ENCODE peak calls at places on chromosome 7, in eight cellular contexts. N is cardiac fibroblast, G is upper lobe of right lung, K is left ventricle myocardium inferior, T is right cardiac atrium, D is spleen, J is fibroblast of lung, S is AG10803. V is an unnamed sample.

GRCh38 chr7:39979406-39980073 is 29.5 kb downstream of the CDK13 start:
- DNase-seq in N (no peak), G (no peak), K (no peak), T (no peak), D (no peak), J (no peak), S (no peak), V (no peak)

GRCh38 chr7:85829817-85830432 is 643.1 kb upstream of the SEMA3D start:
- DNase-seq in N (peak), G (no peak), K (no peak), T (no peak), D (no peak), J (peak), S (peak), V (no peak)

GRCh38 chr7:155491812-155492211 is 33.9 kb downstream of the EN2 start:
- DNase-seq in N (no peak), G (no peak), K (no peak), T (no peak), D (no peak), J (no peak), S (no peak), V (no peak)

GRCh38 chr7:152574892-152575511 is 100.9 kb downstream of the XRCC2 start:
- DNase-seq in N (no peak), G (peak), K (no peak), T (no peak), D (peak), J (no peak), S (no peak), V (no peak)

GRCh38 chr7:138247568-138248328 is 171.5 kb downstream of the AKR1D1 start:
- DNase-seq in N (peak), G (no peak), K (no peak), T (no peak), D (no peak), J (peak), S (no peak), V (peak)

GRCh38 chr7:115357213-115357999 is 435.5 kb downstream of the MDFIC start:
- DNase-seq in N (peak), G (no peak), K (no peak), T (no peak), D (no peak), J (peak), S (peak), V (peak)

GRCh38 chr7:74343281-74344127 is 54.3 kb downstream of the CLIP2 start:
- DNase-seq in N (peak), G (no peak), K (no peak), T (no peak), D (no peak), J (peak), S (peak), V (peak)

GRCh38 chr7:75962607-75963382 is 31.6 kb downstream of the TMEM120A start:
- DNase-seq in N (peak), G (peak), K (no peak), T (peak), D (peak), J (peak), S (peak), V (no peak)

GRCh38 chr7:141153231-141153630 is 79.4 kb downstream of the TMEM178B start:
- DNase-seq in N (no peak), G (no peak), K (no peak), T (no peak), D (no peak), J (no peak), S (no peak), V (no peak)

GRCh38 chr7:158582089-158582456 is 5.5 kb downstream of the PTPRN2 start:
- DNase-seq in N (no peak), G (no peak), K (no peak), T (no peak), D (no peak), J (no peak), S (no peak), V (no peak)

GRCh38 chr7:39924122-39924521 is 25.9 kb upstream of the CDK13 start:
- DNase-seq in N (no peak), G (no peak), K (no peak), T (no peak), D (no peak), J (no peak), S (no peak), V (no peak)

GRCh38 chr7:121372376-121373024 is 23.6 kb downstream of the FAM3C start:
- DNase-seq in N (peak), G (no peak), K (no peak), T (no peak), D (no peak), J (peak), S (peak), V (no peak)

GRCh38 chr7:48140001-48140681 is 31.1 kb upstream of the ABCA13 start:
- DNase-seq in N (peak), G (no peak), K (no peak), T (no peak), D (no peak), J (peak), S (peak), V (no peak)

GRCh38 chr7:95376632-95377380 is 19.4 kb downstream of the PON3 start:
- DNase-seq in N (no peak), G (no peak), K (no peak), T (no peak), D (no peak), J (no peak), S (no peak), V (no peak)

GRCh38 chr7:83452256-83452655 is 196.7 kb downstream of the SEMA3E start:
- DNase-seq in N (no peak), G (no peak), K (no peak), T (no peak), D (no peak), J (no peak), S (no peak), V (no peak)

GRCh38 chr7:113004726-113005454 is 81.7 kb downstream of the GPR85 start:
- DNase-seq in N (no peak), G (no peak), K (no peak), T (no peak), D (no peak), J (no peak), S (no peak), V (no peak)

GRCh38 chr7:2738110-2738509 is 50.1 kb downstream of the AMZ1 start:
- DNase-seq in N (peak), G (no peak), K (no peak), T (no peak), D (peak), J (no peak), S (no peak), V (no peak)

GRCh38 chr7:111728635-111728995 is 166.3 kb upstream of the IMMP2L start:
- DNase-seq in N (no peak), G (no peak), K (no peak), T (no peak), D (no peak), J (no peak), S (no peak), V (no peak)

GRCh38 chr7:155877167-155877566 is 64.9 kb upstream of the SHH start:
- DNase-seq in N (no peak), G (no peak), K (no peak), T (no peak), D (no peak), J (no peak), S (no peak), V (no peak)

GRCh38 chr7:48292949-48293348 is 121.7 kb downstream of the ABCA13 start:
- DNase-seq in N (no peak), G (no peak), K (no peak), T (no peak), D (no peak), J (no peak), S (no peak), V (no peak)

GRCh38 chr7:99752354-99752753 is 17.4 kb upstream of the CYP3A7 start:
- DNase-seq in N (peak), G (no peak), K (no peak), T (no peak), D (no peak), J (no peak), S (peak), V (no peak)

GRCh38 chr7:108310351-108310750 is 145.9 kb downstream of the NRCAM start:
- DNase-seq in N (peak), G (no peak), K (no peak), T (no peak), D (no peak), J (peak), S (peak), V (peak)

GRCh38 chr7:12222889-12223579 is 11.9 kb downstream of the TMEM106B start:
- DNase-seq in N (no peak), G (no peak), K (no peak), T (no peak), D (no peak), J (no peak), S (no peak), V (no peak)

GRCh38 chr7:77727936-77728701 is 31.9 kb downstream of the RSBN1L start:
- DNase-seq in N (peak), G (no peak), K (no peak), T (no peak), D (no peak), J (peak), S (peak), V (peak)

GRCh38 chr7:123754295-123754871 is 5.6 kb upstream of the WASL start:
- DNase-seq in N (no peak), G (no peak), K (no peak), T (no peak), D (no peak), J (no peak), S (no peak), V (no peak)

GRCh38 chr7:46229409-46229808 is 308.3 kb upstream of the IGFBP3 start:
- DNase-seq in N (peak), G (no peak), K (no peak), T (no peak), D (no peak), J (peak), S (peak), V (peak)

GRCh38 chr7:94190599-94191061 is 186.5 kb upstream of the BET1 start:
- DNase-seq in N (peak), G (no peak), K (no peak), T (no peak), D (no peak), J (peak), S (peak), V (peak)

GRCh38 chr7:111018960-111019835 is 71.7 kb upstream of the LRRN3 start:
- DNase-seq in N (no peak), G (no peak), K (no peak), T (no peak), D (peak), J (no peak), S (no peak), V (no peak)

GRCh38 chr7:157904866-157905215 is 568.0 kb downstream of the DNAJB6 start:
- DNase-seq in N (no peak), G (no peak), K (no peak), T (no peak), D (no peak), J (no peak), S (no peak), V (no peak)

GRCh38 chr7:129778770-129779601 is 167.5 kb downstream of the NRF1 start:
- DNase-seq in N (no peak), G (no peak), K (no peak), T (no peak), D (no peak), J (no peak), S (no peak), V (no peak)

GRCh38 chr7:47893238-47893637 is 55.0 kb downstream of the PKD1L1 start:
- DNase-seq in N (no peak), G (no peak), K (no peak), T (no peak), D (no peak), J (no peak), S (no peak), V (no peak)

DNA sequence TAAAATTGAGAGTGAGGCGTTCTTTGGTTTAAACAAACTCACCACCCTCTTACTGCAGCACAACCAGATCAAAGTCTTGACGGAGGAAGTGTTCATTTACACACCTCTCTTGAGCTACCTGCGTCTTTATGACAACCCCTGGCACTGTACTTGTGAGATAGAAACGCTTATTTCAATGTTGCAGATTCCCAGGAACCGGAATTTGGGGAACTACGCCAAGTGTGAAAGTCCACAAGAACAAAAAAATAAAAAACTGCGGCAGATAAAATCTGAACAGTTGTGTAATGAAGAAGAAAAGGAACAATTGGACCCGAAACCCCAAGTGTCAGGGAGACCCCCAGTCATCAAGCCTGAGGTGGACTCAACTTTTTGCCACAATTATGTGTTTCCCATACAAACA is 21.5 kb downstream of the LRRC17 start:
- DNase-seq in N (peak), G (no peak), K (no peak), T (no peak), D (no peak), J (no peak), S (no peak), V (no peak)
- H3K4me3 ChIP-seq in N (peak), G (no peak), K (peak), T (peak), D (no peak), J (peak), S (peak), V (no peak)

GRCh38 chr7:17371656-17372524 is 73.4 kb downstream of the AHR start:
- DNase-seq in N (peak), G (no peak), K (no peak), T (no peak), D (no peak), J (peak), S (peak), V (peak)
- H3K4me3 ChIP-seq in N (no peak), G (no peak), K (no peak), T (no peak), D (no peak), J (no peak), S (no peak), V (no peak)

GRCh38 chr7:42231043-42231442 is 6.0 kb downstream of the GLI3 start:
- DNase-seq in N (no peak), G (no peak), K (no peak), T (no peak), D (no peak), J (no peak), S (no peak), V (no peak)

GRCh38 chr7:42226354-42226941 is 10.6 kb downstream of the GLI3 start:
- DNase-seq in N (peak), G (no peak), K (no peak), T (no peak), D (no peak), J (no peak), S (no peak), V (no peak)

GRCh38 chr7:42224391-42225003 is 12.5 kb downstream of the GLI3 start:
- DNase-seq in N (no peak), G (no peak), K (no peak), T (no peak), D (no peak), J (no peak), S (no peak), V (no peak)

GRCh38 chr7:42227931-42228591 is 8.9 kb downstream of the GLI3 start:
- DNase-seq in N (peak), G (peak), K (peak), T (peak), D (no peak), J (peak), S (no peak), V (no peak)

GRCh38 chr7:42227523-42227922 is 9.5 kb downstream of the GLI3 start:
- DNase-seq in N (no peak), G (no peak), K (no peak), T (no peak), D (no peak), J (no peak), S (no peak), V (no peak)
- H3K4me3 ChIP-seq in N (peak), G (peak), K (peak), T (peak), D (peak), J (peak), S (peak), V (peak)

GRCh38 chr7:724298-724697 is 2.2 kb upstream of the DNAAF5 start:
- DNase-seq in N (no peak), G (no peak), K (no peak), T (no peak), D (no peak), J (no peak), S (no peak), V (no peak)

GRCh38 chr7:726084-726853 is at the start of gene DNAAF5:
- DNase-seq in N (peak), G (peak), K (peak), T (peak), D (peak), J (peak), S (peak), V (peak)

GRCh38 chr7:727104-727805 is at the start of gene PRKAR1B:
- DNase-seq in N (no peak), G (no peak), K (no peak), T (no peak), D (peak), J (no peak), S (no peak), V (no peak)

GRCh38 chr7:726854-727103 is 280 bp downstream of the DNAAF5 start:
- DNase-seq in N (no peak), G (no peak), K (no peak), T (no peak), D (no peak), J (no peak), S (no peak), V (no peak)

GRCh38 chr7:725223-726005 is 1.1 kb upstream of the DNAAF5 start:
- DNase-seq in N (peak), G (no peak), K (no peak), T (no peak), D (peak), J (peak), S (no peak), V (no peak)
- H3K4me3 ChIP-seq in N (no peak), G (no peak), K (peak), T (no peak), D (peak), J (peak), S (peak), V (peak)

GRCh38 chr7:36945612-36946400 is 221.5 kb upstream of the AOAH start:
- DNase-seq in N (no peak), G (no peak), K (no peak), T (no peak), D (no peak), J (no peak), S (no peak), V (no peak)
- H3K4me3 ChIP-seq in N (no peak), G (no peak), K (peak), T (no peak), D (no peak), J (no peak), S (no peak), V (no peak)

GRCh38 chr7:149196705-149197171 is 1.4 kb downstream of the ZNF282 start:
- DNase-seq in N (peak), G (peak), K (no peak), T (no peak), D (peak), J (no peak), S (peak), V (no peak)

GRCh38 chr7:149196151-149196704 is 882 bp downstream of the ZNF282 start:
- DNase-seq in N (peak), G (peak), K (no peak), T (no peak), D (peak), J (no peak), S (no peak), V (no peak)

GRCh38 chr7:149197675-149198074 is 2.3 kb downstream of the ZNF282 start:
- DNase-seq in N (no peak), G (peak), K (no peak), T (no peak), D (peak), J (no peak), S (no peak), V (no peak)

GRCh38 chr7:149195180-149196150 is at the start of gene ZNF282:
- DNase-seq in N (peak), G (peak), K (peak), T (peak), D (peak), J (peak), S (peak), V (peak)

DNA sequence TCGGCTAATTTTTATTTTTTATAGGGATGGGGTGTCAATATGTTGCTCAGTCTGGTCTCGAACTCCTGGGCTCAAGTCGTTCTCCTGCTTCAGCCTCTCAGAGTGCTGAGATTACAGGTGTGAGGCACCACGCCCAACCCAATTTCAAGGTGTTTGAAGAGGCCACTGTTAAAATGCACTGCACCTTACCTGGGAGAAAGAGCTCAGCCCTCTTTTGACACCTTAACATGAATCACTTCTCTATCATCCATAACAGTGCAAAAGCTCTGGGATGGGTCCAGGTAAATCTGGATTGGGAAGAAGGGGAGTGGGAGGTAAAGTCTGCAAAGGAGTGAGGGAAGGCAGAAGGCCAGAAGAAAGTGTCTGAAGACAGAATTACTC is 557 bp upstream of the ZNF282 start:
- DNase-seq in N (no peak), G (no peak), K (no peak), T (no peak), D (no peak), J (no peak), S (no peak), V (no peak)
- H3K4me3 ChIP-seq in N (peak), G (peak), K (peak), T (peak), D (peak), J (peak), S (peak), V (peak)

GRCh38 chr7:26100940-26101339 is 51.1 kb upstream of the NFE2L3 start:
- DNase-seq in N (no peak), G (no peak), K (no peak), T (no peak), D (no peak), J (no peak), S (no peak), V (no peak)
- H3K4me3 ChIP-seq in N (no peak), G (no peak), K (no peak), T (no peak), D (peak), J (no peak), S (no peak), V (no peak)